ENCODE peak calls at places on chromosomes 3 and 15, in four cellular contexts. One of them, this sample, is unnamed.

GRCh38 chr15:66765478-66766281 is 63.6 kb downstream of the SMAD6 start:
- DNase-seq in brain microvascular endothelial cell: no peak
- DNase-seq in PC-9: peak; percentile 97
- DNase-seq in heart right ventricle: no peak
- DNase-seq in this sample: peak; percentile 60

GRCh38 chr15:76183906-76184639 is 124.3 kb downstream of the TMEM266 start:
- DNase-seq in PC-9: no peak
- DNase-seq in heart right ventricle: no peak
- DNase-seq in brain microvascular endothelial cell: no peak
- DNase-seq in this sample: no peak

GRCh38 chr3:66938338-66938963 is 59.7 kb upstream of the KBTBD8 start:
- DNase-seq in brain microvascular endothelial cell: peak; percentile 67
- DNase-seq in heart right ventricle: no peak
- DNase-seq in PC-9: no peak
- DNase-seq in this sample: peak; percentile 35

GRCh38 chr3:172687501-172687900 is 23.4 kb downstream of the NCEH1 start:
- DNase-seq in PC-9: no peak
- DNase-seq in brain microvascular endothelial cell: no peak
- DNase-seq in heart right ventricle: no peak
- DNase-seq in this sample: no peak

GRCh38 chr3:71977525-71977924 is 192.6 kb upstream of the PROK2 start:
- DNase-seq in brain microvascular endothelial cell: no peak
- DNase-seq in heart right ventricle: no peak
- DNase-seq in PC-9: no peak
- DNase-seq in this sample: no peak

GRCh38 chr3:138173769-138174420 is 826 bp downstream of the DBR1 start:
- DNase-seq in heart right ventricle: no peak
- DNase-seq in PC-9: no peak
- DNase-seq in brain microvascular endothelial cell: no peak
- DNase-seq in this sample: no peak

GRCh38 chr15:60412807-60413597 is 15.2 kb upstream of the ANXA2 start:
- DNase-seq in brain microvascular endothelial cell: no peak
- DNase-seq in heart right ventricle: no peak
- DNase-seq in PC-9: no peak
- DNase-seq in this sample: no peak

GRCh38 chr3:6578526-6578925 is 282.4 kb upstream of the GRM7 start:
- DNase-seq in heart right ventricle: no peak
- DNase-seq in brain microvascular endothelial cell: no peak
- DNase-seq in PC-9: no peak
- DNase-seq in this sample: no peak

GRCh38 chr3:116579843-116580242 is 129.7 kb upstream of the TUSC7 start:
- DNase-seq in heart right ventricle: no peak
- DNase-seq in brain microvascular endothelial cell: peak; percentile 2
- DNase-seq in PC-9: no peak
- DNase-seq in this sample: no peak

GRCh38 chr3:190972840-190973270 is 110.4 kb upstream of the GMNC start:
- DNase-seq in PC-9: peak; percentile 48
- DNase-seq in heart right ventricle: no peak
- DNase-seq in brain microvascular endothelial cell: no peak
- DNase-seq in this sample: no peak

GRCh38 chr3:127019449-127019848 is 36.5 kb downstream of the PLXNA1 start:
- DNase-seq in PC-9: peak; percentile 56
- DNase-seq in heart right ventricle: no peak
- DNase-seq in brain microvascular endothelial cell: peak; percentile 45
- DNase-seq in this sample: no peak

GRCh38 chr3:30130391-30130790 is 476.0 kb upstream of the TGFBR2 start:
- DNase-seq in PC-9: no peak
- DNase-seq in brain microvascular endothelial cell: no peak
- DNase-seq in heart right ventricle: no peak
- DNase-seq in this sample: no peak

GRCh38 chr3:30131171-30131570 is 475.2 kb upstream of the TGFBR2 start:
- DNase-seq in heart right ventricle: no peak
- DNase-seq in brain microvascular endothelial cell: no peak
- DNase-seq in PC-9: no peak
- DNase-seq in this sample: no peak

GRCh38 chr3:30140356-30140755 is 466.0 kb upstream of the TGFBR2 start:
- DNase-seq in PC-9: no peak
- DNase-seq in heart right ventricle: no peak
- DNase-seq in brain microvascular endothelial cell: no peak
- DNase-seq in this sample: no peak

GRCh38 chr3:30139283-30139682 is 467.1 kb upstream of the TGFBR2 start:
- DNase-seq in brain microvascular endothelial cell: no peak
- DNase-seq in heart right ventricle: no peak
- DNase-seq in PC-9: no peak
- DNase-seq in this sample: no peak

GRCh38 chr3:30135190-30135589 is 471.2 kb upstream of the TGFBR2 start:
- DNase-seq in heart right ventricle: peak; percentile 10
- DNase-seq in PC-9: no peak
- DNase-seq in brain microvascular endothelial cell: no peak
- DNase-seq in this sample: no peak
- TF ChIP-seq CTCF in heart right ventricle: peak; percentile 39
- TF ChIP-seq CTCF in PC-9: no peak
- TF ChIP-seq CTCF in brain microvascular endothelial cell: peak; percentile 17
- TF ChIP-seq CTCF in this sample: no peak

GRCh38 chr3:39103791-39104552 is 3.5 kb downstream of the GORASP1 start:
- DNase-seq in heart right ventricle: no peak
- DNase-seq in PC-9: no peak
- DNase-seq in brain microvascular endothelial cell: no peak
- DNase-seq in this sample: no peak

GRCh38 chr3:39102504-39103323 is 4.7 kb downstream of the GORASP1 start:
- DNase-seq in PC-9: no peak
- DNase-seq in heart right ventricle: no peak
- DNase-seq in brain microvascular endothelial cell: no peak
- DNase-seq in this sample: no peak

GRCh38 chr3:39104961-39105686 is 2.3 kb downstream of the GORASP1 start:
- DNase-seq in heart right ventricle: no peak
- DNase-seq in PC-9: no peak
- DNase-seq in brain microvascular endothelial cell: no peak
- DNase-seq in this sample: no peak

GRCh38 chr3:39101022-39101689 is 6.3 kb downstream of the GORASP1 start:
- DNase-seq in PC-9: no peak
- DNase-seq in heart right ventricle: no peak
- DNase-seq in brain microvascular endothelial cell: no peak
- DNase-seq in this sample: peak; percentile 83

DNA sequence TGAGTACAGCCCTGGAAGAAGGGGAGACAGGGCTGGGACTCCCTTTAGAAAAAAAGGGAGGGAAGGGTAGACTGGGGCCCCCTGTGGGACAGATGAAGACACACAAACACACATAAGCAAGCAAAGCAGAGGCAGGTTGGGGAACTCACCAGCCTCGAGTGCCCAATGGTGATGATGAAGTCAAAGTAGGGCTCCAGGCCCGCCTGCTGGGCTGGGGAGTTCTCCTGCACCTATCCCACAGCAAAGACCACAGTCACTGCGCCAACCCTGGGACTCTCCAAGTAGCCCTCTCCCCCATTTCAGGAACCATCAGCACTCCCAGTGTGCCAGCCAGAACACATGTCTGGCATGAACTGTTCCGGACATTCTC is 4.1 kb downstream of the GORASP1 start:
- DNase-seq in PC-9: no peak
- DNase-seq in brain microvascular endothelial cell: no peak
- DNase-seq in heart right ventricle: no peak
- DNase-seq in this sample: peak; percentile 47
- TF ChIP-seq CTCF in PC-9: no peak
- TF ChIP-seq CTCF in brain microvascular endothelial cell: peak; percentile 27
- TF ChIP-seq CTCF in heart right ventricle: no peak
- TF ChIP-seq CTCF in this sample: no peak

GRCh38 chr15:100926258-100926657 is 7.1 kb downstream of the LRRK1 start:
- DNase-seq in brain microvascular endothelial cell: no peak
- DNase-seq in PC-9: no peak
- DNase-seq in heart right ventricle: no peak
- DNase-seq in this sample: peak; percentile 58
- TF ChIP-seq CTCF in brain microvascular endothelial cell: peak; percentile 25
- TF ChIP-seq CTCF in PC-9: no peak
- TF ChIP-seq CTCF in heart right ventricle: no peak
- TF ChIP-seq CTCF in this sample: peak; percentile 44

DNA sequence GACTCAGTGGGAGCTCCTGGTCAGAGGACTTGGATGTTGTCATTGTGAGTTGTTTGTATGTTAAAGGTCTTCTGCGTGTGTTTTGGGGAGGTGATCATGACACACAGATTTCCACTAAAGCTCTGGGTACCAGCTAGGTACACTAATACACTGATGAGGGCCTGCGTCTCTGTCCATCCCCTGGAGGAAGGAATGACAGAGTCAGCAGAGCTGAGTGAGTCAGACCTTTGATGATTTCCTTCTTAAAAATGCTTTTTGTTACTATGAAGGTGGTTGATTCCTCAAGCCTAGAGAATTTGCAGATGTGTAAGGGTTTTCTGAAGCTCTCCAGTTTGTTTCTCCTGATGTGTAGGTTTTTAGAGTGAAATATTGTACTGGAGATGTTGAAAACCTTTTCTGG is 424.1 kb upstream of the TPM1 start:
- DNase-seq in brain microvascular endothelial cell: peak; percentile 65
- DNase-seq in heart right ventricle: no peak
- DNase-seq in PC-9: peak; percentile 60
- DNase-seq in this sample: no peak
- TF ChIP-seq CTCF in brain microvascular endothelial cell: peak; percentile 74
- TF ChIP-seq CTCF in heart right ventricle: no peak
- TF ChIP-seq CTCF in PC-9: no peak
- TF ChIP-seq CTCF in this sample: no peak

DNA sequence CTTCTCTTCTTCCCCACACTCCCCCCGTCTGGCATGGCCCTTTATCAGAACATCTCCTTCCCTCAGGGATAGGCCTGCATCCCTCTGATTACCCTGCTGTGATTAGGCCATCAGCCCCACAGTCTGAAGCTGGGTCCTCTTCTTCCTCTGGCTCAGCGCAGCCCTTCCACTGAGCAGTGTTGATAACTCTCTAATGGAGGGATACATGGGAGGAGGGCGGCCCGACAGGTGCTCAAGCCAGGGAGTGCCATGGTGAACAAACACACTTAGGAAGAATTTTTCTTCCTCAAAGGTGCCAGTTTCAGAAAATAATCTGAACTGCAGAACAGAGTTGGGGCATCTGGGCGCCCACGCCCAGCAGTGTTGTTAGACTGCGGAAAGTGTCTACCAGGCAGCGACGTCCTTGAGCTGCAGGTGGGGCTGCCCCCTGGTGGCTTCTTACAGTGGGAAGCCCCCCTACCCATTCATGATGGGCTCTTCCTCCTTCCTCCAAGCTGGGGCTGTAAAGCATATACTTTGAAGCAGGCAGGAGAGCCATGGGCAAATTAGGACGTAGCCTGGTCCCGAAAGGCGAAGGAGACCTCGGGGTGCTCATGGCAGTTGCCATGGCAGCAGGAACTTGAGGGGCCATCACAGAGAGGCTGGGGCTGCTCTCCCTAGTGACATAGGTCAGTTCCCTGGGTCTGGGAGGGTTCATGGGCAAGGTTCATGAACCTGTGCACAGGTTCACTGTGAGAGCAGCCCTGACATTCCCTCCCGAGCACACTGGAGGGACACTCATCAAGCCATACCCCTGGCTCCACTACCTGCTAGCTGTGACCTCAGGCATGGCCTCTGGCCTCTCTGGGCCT is 33.2 kb upstream of the NR2C2 start:
- DNase-seq in PC-9: no peak
- DNase-seq in heart right ventricle: no peak
- DNase-seq in brain microvascular endothelial cell: no peak
- DNase-seq in this sample: peak; percentile 18
- TF ChIP-seq CTCF in PC-9: no peak
- TF ChIP-seq CTCF in heart right ventricle: no peak
- TF ChIP-seq CTCF in brain microvascular endothelial cell: peak; percentile 7
- TF ChIP-seq CTCF in this sample: no peak

This sample was measured in GM13976.